ENCODE peak calls at places on chromosomes 11 and 22, in seven cellular contexts. One of them, this sample, is unnamed. For H3K4me1, H3K27me3 and H3K36me3, the result is how much of the 10 kb centered on the place peaks cover.

GRCh38 chr11:9771126-9771624 is 107.3 kb downstream of the SWAP70 start:
- DNase-seq in suprapubic skin: no peak
- DNase-seq in adrenal gland: no peak
- DNase-seq in left lung: no peak
- DNase-seq in mesenchymal stem cell: no peak
- DNase-seq in colonic mucosa: no peak
- DNase-seq in psoas muscle: no peak
- DNase-seq in this sample: no peak

GRCh38 chr11:128095459-128096096 is 491.8 kb downstream of the ETS1 start:
- DNase-seq in colonic mucosa: no peak
- DNase-seq in suprapubic skin: no peak
- DNase-seq in mesenchymal stem cell: peak
- DNase-seq in left lung: no peak
- DNase-seq in adrenal gland: no peak
- DNase-seq in psoas muscle: no peak
- DNase-seq in this sample: no peak

GRCh38 chr22:27476729-27477128 is 324.8 kb downstream of the MN1 start:
- DNase-seq in left lung: no peak
- DNase-seq in suprapubic skin: no peak
- DNase-seq in colonic mucosa: no peak
- DNase-seq in psoas muscle: no peak
- DNase-seq in adrenal gland: peak
- DNase-seq in mesenchymal stem cell: peak
- DNase-seq in this sample: no peak

GRCh38 chr11:103326070-103326794 is 217.0 kb downstream of the DYNC2H1 start:
- DNase-seq in colonic mucosa: peak
- DNase-seq in left lung: no peak
- DNase-seq in suprapubic skin: no peak
- DNase-seq in psoas muscle: no peak
- DNase-seq in adrenal gland: peak
- DNase-seq in mesenchymal stem cell: peak
- DNase-seq in this sample: peak

GRCh38 chr22:30398685-30399680 is 2.2 kb downstream of the SEC14L2 start:
- DNase-seq in adrenal gland: no peak
- DNase-seq in suprapubic skin: no peak
- DNase-seq in colonic mucosa: no peak
- DNase-seq in psoas muscle: no peak
- DNase-seq in left lung: no peak
- DNase-seq in mesenchymal stem cell: no peak
- DNase-seq in this sample: no peak

GRCh38 chr11:47523491-47524199 is 29.3 kb downstream of the CELF1 start:
- DNase-seq in left lung: peak
- DNase-seq in suprapubic skin: no peak
- DNase-seq in mesenchymal stem cell: peak
- DNase-seq in colonic mucosa: peak
- DNase-seq in adrenal gland: peak
- DNase-seq in psoas muscle: no peak
- DNase-seq in this sample: no peak

GRCh38 chr22:43955883-43956286 is 643 bp downstream of the SAMM50 start:
- DNase-seq in psoas muscle: no peak
- DNase-seq in left lung: no peak
- DNase-seq in suprapubic skin: no peak
- DNase-seq in adrenal gland: peak
- DNase-seq in colonic mucosa: no peak
- DNase-seq in mesenchymal stem cell: no peak
- DNase-seq in this sample: no peak

GRCh38 chr22:27588273-27588672 is 213.3 kb downstream of the MN1 start:
- DNase-seq in colonic mucosa: no peak
- DNase-seq in mesenchymal stem cell: no peak
- DNase-seq in adrenal gland: no peak
- DNase-seq in suprapubic skin: no peak
- DNase-seq in psoas muscle: no peak
- DNase-seq in left lung: no peak
- DNase-seq in this sample: no peak

GRCh38 chr11:45109400-45109799 is 37.0 kb upstream of the PRDM11 start:
- DNase-seq in adrenal gland: no peak
- DNase-seq in colonic mucosa: peak
- DNase-seq in left lung: no peak
- DNase-seq in psoas muscle: no peak
- DNase-seq in suprapubic skin: no peak
- DNase-seq in mesenchymal stem cell: no peak
- DNase-seq in this sample: no peak

GRCh38 chr11:86134580-86135318 is 65.9 kb upstream of the PICALM start:
- DNase-seq in left lung: no peak
- DNase-seq in colonic mucosa: peak
- DNase-seq in suprapubic skin: no peak
- DNase-seq in mesenchymal stem cell: no peak
- DNase-seq in psoas muscle: no peak
- DNase-seq in adrenal gland: no peak
- DNase-seq in this sample: no peak

GRCh38 chr22:37068859-37069258 is 17.3 kb downstream of the KCTD17 start:
- DNase-seq in colonic mucosa: no peak
- DNase-seq in psoas muscle: no peak
- DNase-seq in left lung: no peak
- DNase-seq in adrenal gland: no peak
- DNase-seq in mesenchymal stem cell: no peak
- DNase-seq in suprapubic skin: no peak
- DNase-seq in this sample: no peak

GRCh38 chr11:63668396-63668795 is 2.8 kb downstream of the ATL3 start:
- DNase-seq in left lung: no peak
- DNase-seq in suprapubic skin: no peak
- DNase-seq in colonic mucosa: no peak
- DNase-seq in adrenal gland: no peak
- DNase-seq in mesenchymal stem cell: no peak
- DNase-seq in psoas muscle: no peak
- DNase-seq in this sample: no peak

GRCh38 chr11:94017446-94017845 is 3.7 kb upstream of the HEPHL1 start:
- DNase-seq in mesenchymal stem cell: no peak
- DNase-seq in adrenal gland: no peak
- DNase-seq in suprapubic skin: no peak
- DNase-seq in colonic mucosa: no peak
- DNase-seq in psoas muscle: no peak
- DNase-seq in left lung: no peak
- DNase-seq in this sample: no peak

GRCh38 chr11:125314264-125315087 is 149.9 kb downstream of the PKNOX2 start:
- DNase-seq in mesenchymal stem cell: no peak
- DNase-seq in suprapubic skin: no peak
- DNase-seq in psoas muscle: no peak
- DNase-seq in adrenal gland: no peak
- DNase-seq in left lung: no peak
- DNase-seq in colonic mucosa: no peak
- DNase-seq in this sample: no peak

GRCh38 chr11:36374726-36375125 is 78.6 kb downstream of the PRR5L start:
- DNase-seq in psoas muscle: no peak
- DNase-seq in adrenal gland: no peak
- DNase-seq in left lung: no peak
- DNase-seq in colonic mucosa: no peak
- DNase-seq in suprapubic skin: no peak
- DNase-seq in mesenchymal stem cell: no peak
- DNase-seq in this sample: no peak

GRCh38 chr11:87719311-87720073 is 455.8 kb downstream of the RAB38 start:
- DNase-seq in suprapubic skin: no peak
- DNase-seq in adrenal gland: no peak
- DNase-seq in psoas muscle: no peak
- DNase-seq in left lung: no peak
- DNase-seq in mesenchymal stem cell: no peak
- DNase-seq in colonic mucosa: no peak
- DNase-seq in this sample: no peak

GRCh38 chr11:57071829-57072228 is 83.1 kb downstream of the OR5AK2 start:
- DNase-seq in adrenal gland: no peak
- DNase-seq in mesenchymal stem cell: peak
- DNase-seq in colonic mucosa: no peak
- DNase-seq in left lung: no peak
- DNase-seq in psoas muscle: no peak
- DNase-seq in suprapubic skin: no peak
- DNase-seq in this sample: no peak

GRCh38 chr11:57069942-57070341 is 81.2 kb downstream of the OR5AK2 start:
- DNase-seq in suprapubic skin: no peak
- DNase-seq in mesenchymal stem cell: no peak
- DNase-seq in adrenal gland: no peak
- DNase-seq in colonic mucosa: no peak
- DNase-seq in psoas muscle: no peak
- DNase-seq in left lung: no peak
- DNase-seq in this sample: no peak

GRCh38 chr11:57073121-57073520 is 84.4 kb downstream of the OR5AK2 start:
- DNase-seq in suprapubic skin: no peak
- DNase-seq in mesenchymal stem cell: peak
- DNase-seq in adrenal gland: no peak
- DNase-seq in left lung: no peak
- DNase-seq in psoas muscle: no peak
- DNase-seq in colonic mucosa: no peak
- DNase-seq in this sample: no peak

DNA sequence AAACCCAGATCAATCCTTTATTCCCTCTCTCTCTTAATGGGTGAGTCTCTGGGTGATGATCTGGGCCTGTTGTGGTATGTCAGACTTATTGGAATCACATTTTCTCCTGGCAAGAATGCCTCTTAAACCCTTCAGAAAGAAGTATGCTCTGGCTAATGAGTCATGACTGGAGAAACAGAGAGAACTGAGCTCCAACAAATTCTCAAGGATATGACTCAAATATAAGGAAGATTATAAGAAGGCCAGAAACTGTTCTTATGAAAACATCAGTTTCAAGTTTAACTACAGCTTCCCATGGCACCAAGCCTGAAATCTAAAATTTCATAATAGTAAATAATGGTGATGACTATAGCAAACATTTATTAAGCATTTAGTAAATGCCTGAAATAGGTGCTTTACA is 83.9 kb downstream of the OR5AK2 start:
- DNase-seq in adrenal gland: no peak
- DNase-seq in suprapubic skin: no peak
- DNase-seq in colonic mucosa: no peak
- DNase-seq in left lung: no peak
- DNase-seq in psoas muscle: no peak
- DNase-seq in mesenchymal stem cell: peak
- DNase-seq in this sample: no peak
- H3K4me1 ChIP-seq in adrenal gland: under half
- H3K4me1 ChIP-seq in suprapubic skin: under half
- H3K4me1 ChIP-seq in colonic mucosa: under half
- H3K4me1 ChIP-seq in left lung: under half
- H3K4me1 ChIP-seq in psoas muscle: under half
- H3K4me1 ChIP-seq in mesenchymal stem cell: under half
- H3K4me1 ChIP-seq in this sample: under half

GRCh38 chr22:20016734-20017621 is at the start of gene ARVCF:
- DNase-seq in colonic mucosa: peak
- DNase-seq in mesenchymal stem cell: peak
- DNase-seq in psoas muscle: peak
- DNase-seq in adrenal gland: peak
- DNase-seq in suprapubic skin: peak
- DNase-seq in left lung: peak
- DNase-seq in this sample: peak

GRCh38 chr22:20015971-20016733 is 471 bp downstream of the ARVCF start:
- DNase-seq in colonic mucosa: peak
- DNase-seq in psoas muscle: peak
- DNase-seq in mesenchymal stem cell: peak
- DNase-seq in left lung: no peak
- DNase-seq in adrenal gland: peak
- DNase-seq in suprapubic skin: no peak
- DNase-seq in this sample: no peak

GRCh38 chr22:20018001-20018400 is 1.4 kb upstream of the ARVCF start:
- DNase-seq in adrenal gland: no peak
- DNase-seq in mesenchymal stem cell: no peak
- DNase-seq in psoas muscle: peak
- DNase-seq in left lung: no peak
- DNase-seq in suprapubic skin: no peak
- DNase-seq in colonic mucosa: no peak
- DNase-seq in this sample: no peak

GRCh38 chr22:20019661-20020532 is 1.0 kb upstream of the TANGO2 start:
- DNase-seq in adrenal gland: no peak
- DNase-seq in suprapubic skin: no peak
- DNase-seq in colonic mucosa: no peak
- DNase-seq in mesenchymal stem cell: no peak
- DNase-seq in left lung: no peak
- DNase-seq in psoas muscle: peak
- DNase-seq in this sample: peak

DNA sequence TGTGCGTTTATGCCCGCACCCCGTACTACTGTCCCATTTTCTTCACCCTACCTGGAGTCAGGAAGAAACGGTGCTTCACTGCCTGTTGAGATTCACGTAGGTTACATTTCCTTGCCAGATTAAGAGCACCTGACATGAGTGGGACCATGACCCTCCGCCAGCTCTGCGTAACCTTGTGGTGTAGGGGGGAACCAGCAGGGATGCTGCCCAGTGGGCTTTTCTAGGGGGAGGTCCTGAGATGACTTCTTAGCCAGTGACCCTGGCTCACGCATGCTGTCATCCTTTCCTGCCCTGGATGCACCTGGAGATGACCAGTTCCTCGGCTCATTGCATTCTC is 967 bp upstream of the ARVCF start:
- DNase-seq in colonic mucosa: no peak
- DNase-seq in psoas muscle: peak
- DNase-seq in suprapubic skin: no peak
- DNase-seq in adrenal gland: no peak
- DNase-seq in left lung: no peak
- DNase-seq in mesenchymal stem cell: no peak
- DNase-seq in this sample: no peak
- H3K27me3 ChIP-seq in colonic mucosa: under half
- H3K27me3 ChIP-seq in psoas muscle: under half
- H3K27me3 ChIP-seq in suprapubic skin: under half
- H3K27me3 ChIP-seq in adrenal gland: under half
- H3K27me3 ChIP-seq in left lung: under half
- H3K27me3 ChIP-seq in mesenchymal stem cell: under half
- H3K27me3 ChIP-seq in this sample: under half

GRCh38 chr11:75269367-75269660 is 28.7 kb downstream of the TPBGL start:
- DNase-seq in mesenchymal stem cell: no peak
- DNase-seq in colonic mucosa: no peak
- DNase-seq in left lung: no peak
- DNase-seq in psoas muscle: peak
- DNase-seq in suprapubic skin: no peak
- DNase-seq in adrenal gland: no peak
- DNase-seq in this sample: no peak
- H3K36me3 ChIP-seq in mesenchymal stem cell: half or more
- H3K36me3 ChIP-seq in colonic mucosa: under half
- H3K36me3 ChIP-seq in left lung: under half
- H3K36me3 ChIP-seq in psoas muscle: under half
- H3K36me3 ChIP-seq in suprapubic skin: half or more
- H3K36me3 ChIP-seq in adrenal gland: under half
- H3K36me3 ChIP-seq in this sample: under half

GRCh38 chr11:77069969-77070582 is 3.3 kb downstream of the CAPN5 start:
- DNase-seq in colonic mucosa: no peak
- DNase-seq in left lung: no peak
- DNase-seq in suprapubic skin: peak
- DNase-seq in adrenal gland: no peak
- DNase-seq in psoas muscle: no peak
- DNase-seq in mesenchymal stem cell: no peak
- DNase-seq in this sample: no peak

GRCh38 chr11:77066229-77067023 is at the start of gene CAPN5:
- DNase-seq in psoas muscle: peak
- DNase-seq in suprapubic skin: peak
- DNase-seq in left lung: peak
- DNase-seq in colonic mucosa: peak
- DNase-seq in adrenal gland: peak
- DNase-seq in mesenchymal stem cell: peak
- DNase-seq in this sample: peak

GRCh38 chr11:77069336-77069968 is 2.7 kb downstream of the CAPN5 start:
- DNase-seq in adrenal gland: no peak
- DNase-seq in mesenchymal stem cell: no peak
- DNase-seq in left lung: no peak
- DNase-seq in colonic mucosa: no peak
- DNase-seq in suprapubic skin: peak
- DNase-seq in psoas muscle: no peak
- DNase-seq in this sample: no peak

GRCh38 chr11:77067776-77068460 is 1.1 kb downstream of the CAPN5 start:
- DNase-seq in left lung: no peak
- DNase-seq in adrenal gland: no peak
- DNase-seq in mesenchymal stem cell: peak
- DNase-seq in psoas muscle: peak
- DNase-seq in colonic mucosa: peak
- DNase-seq in suprapubic skin: peak
- DNase-seq in this sample: no peak

GRCh38 chr11:77068461-77069335 is 1.9 kb downstream of the CAPN5 start:
- DNase-seq in psoas muscle: no peak
- DNase-seq in adrenal gland: no peak
- DNase-seq in left lung: no peak
- DNase-seq in mesenchymal stem cell: no peak
- DNase-seq in colonic mucosa: no peak
- DNase-seq in suprapubic skin: peak
- DNase-seq in this sample: no peak
- H3K4me1 ChIP-seq in psoas muscle: under half
- H3K4me1 ChIP-seq in adrenal gland: under half
- H3K4me1 ChIP-seq in left lung: under half
- H3K4me1 ChIP-seq in mesenchymal stem cell: under half
- H3K4me1 ChIP-seq in colonic mucosa: under half
- H3K4me1 ChIP-seq in suprapubic skin: under half
- H3K4me1 ChIP-seq in this sample: under half